ENCODE peak calls at places on chromosomes 7 and 10, in four cellular contexts. H is NCI-H2171 treated with DMSO at 0.1 percent for 48 hours, P is RKO, U is fibroblast of the aortic adventitia. R is an unnamed sample.

GRCh38 chr7:116591202-116592040 is 66.6 kb downstream of the CAV1 start:
- DNase-seq in P (peak), U (peak), H (peak), R (no peak)

GRCh38 chr10:104254493-104255243 is at the start of gene GSTO1:
- DNase-seq in U (peak), P (peak), H (peak), R (peak)

GRCh38 chr10:77943086-77943901 is 16.7 kb upstream of the DLG5 start:
- DNase-seq in P (peak), U (peak), H (peak), R (no peak)

GRCh38 chr10:61987951-61988379 is 86.5 kb downstream of the ARID5B start:
- DNase-seq in U (peak), H (peak), P (no peak), R (no peak)

GRCh38 chr10:64682043-64682442 is 1160.8 kb downstream of the REEP3 start:
- DNase-seq in U (no peak), P (no peak), H (no peak), R (no peak)

GRCh38 chr10:108653466-108653865 is 1269.8 kb downstream of the XPNPEP1 start:
- DNase-seq in P (no peak), U (no peak), H (no peak), R (no peak)

GRCh38 chr10:102654969-102655368 is 10.7 kb downstream of the TRIM8 start:
- DNase-seq in P (no peak), H (no peak), U (no peak), R (no peak)

GRCh38 chr7:5693529-5693928 is 87.9 kb downstream of the RNF216 start:
- DNase-seq in H (no peak), P (no peak), U (peak), R (no peak)

GRCh38 chr7:98985945-98986344 is 107.6 kb downstream of the TRRAP start:
- DNase-seq in U (no peak), H (no peak), P (no peak), R (no peak)